ENCODE peak calls at places on chromosomes 1 and 21, in six cellular contexts. One of them, this sample, is unnamed. For H3K4me1, the result is how much of the 10 kb centered on the place peaks cover.

GRCh38 chr1:99740141-99740540 is 26.3 kb downstream of the FRRS1 start:
- DNase-seq in heart left ventricle: no peak
- DNase-seq in adrenal gland: no peak
- DNase-seq in RWPE2: no peak
- DNase-seq in HCT116: no peak
- DNase-seq in lower lobe of right lung: no peak
- DNase-seq in this sample: no peak

GRCh38 chr1:201506092-201506491 is 831 bp downstream of the CSRP1 start:
- DNase-seq in HCT116: no peak
- DNase-seq in adrenal gland: no peak
- DNase-seq in lower lobe of right lung: no peak
- DNase-seq in RWPE2: no peak
- DNase-seq in heart left ventricle: no peak
- DNase-seq in this sample: no peak

GRCh38 chr1:232201024-232201423 is 428.9 kb downstream of the SIPA1L2 start:
- DNase-seq in adrenal gland: no peak
- DNase-seq in heart left ventricle: no peak
- DNase-seq in RWPE2: no peak
- DNase-seq in HCT116: no peak
- DNase-seq in lower lobe of right lung: no peak
- DNase-seq in this sample: no peak

GRCh38 chr1:206074839-206075238 is 21.9 kb downstream of the RHEX start:
- DNase-seq in lower lobe of right lung: no peak
- DNase-seq in heart left ventricle: no peak
- DNase-seq in RWPE2: no peak
- DNase-seq in HCT116: no peak
- DNase-seq in adrenal gland: no peak
- DNase-seq in this sample: no peak

GRCh38 chr1:158013840-158014520 is 20.5 kb downstream of the KIRREL1 start:
- DNase-seq in HCT116: no peak
- DNase-seq in lower lobe of right lung: no peak
- DNase-seq in RWPE2: no peak
- DNase-seq in adrenal gland: no peak
- DNase-seq in heart left ventricle: no peak
- DNase-seq in this sample: no peak

GRCh38 chr1:206808615-206809014 is 36.3 kb upstream of the IL10 start:
- DNase-seq in heart left ventricle: no peak
- DNase-seq in adrenal gland: peak
- DNase-seq in RWPE2: no peak
- DNase-seq in HCT116: no peak
- DNase-seq in lower lobe of right lung: no peak
- DNase-seq in this sample: no peak

GRCh38 chr1:211897011-211897410 is 66.4 kb upstream of the LPGAT1 start:
- DNase-seq in RWPE2: no peak
- DNase-seq in lower lobe of right lung: no peak
- DNase-seq in heart left ventricle: no peak
- DNase-seq in HCT116: no peak
- DNase-seq in adrenal gland: no peak
- DNase-seq in this sample: no peak

GRCh38 chr1:234745844-234746797 is 136.1 kb upstream of the IRF2BP2 start:
- DNase-seq in heart left ventricle: no peak
- DNase-seq in HCT116: no peak
- DNase-seq in RWPE2: no peak
- DNase-seq in adrenal gland: peak
- DNase-seq in lower lobe of right lung: no peak
- DNase-seq in this sample: no peak

GRCh38 chr1:36562181-36562685 is 79.5 kb upstream of the CSF3R start:
- DNase-seq in RWPE2: peak
- DNase-seq in heart left ventricle: no peak
- DNase-seq in HCT116: no peak
- DNase-seq in lower lobe of right lung: peak
- DNase-seq in adrenal gland: no peak
- DNase-seq in this sample: no peak

GRCh38 chr1:245234217-245235120 is 79.7 kb downstream of the KIF26B start:
- DNase-seq in HCT116: no peak
- DNase-seq in adrenal gland: no peak
- DNase-seq in lower lobe of right lung: no peak
- DNase-seq in RWPE2: no peak
- DNase-seq in heart left ventricle: no peak
- DNase-seq in this sample: peak

GRCh38 chr21:21213297-21213696 is 215.1 kb downstream of the NCAM2 start:
- DNase-seq in adrenal gland: no peak
- DNase-seq in RWPE2: no peak
- DNase-seq in heart left ventricle: no peak
- DNase-seq in lower lobe of right lung: no peak
- DNase-seq in HCT116: no peak
- DNase-seq in this sample: no peak

GRCh38 chr1:79792212-79792575 is 785.7 kb upstream of the ADGRL4 start:
- DNase-seq in heart left ventricle: no peak
- DNase-seq in HCT116: no peak
- DNase-seq in RWPE2: no peak
- DNase-seq in adrenal gland: no peak
- DNase-seq in lower lobe of right lung: no peak
- DNase-seq in this sample: no peak

GRCh38 chr1:232239557-232240468 is 390.1 kb downstream of the SIPA1L2 start:
- DNase-seq in RWPE2: no peak
- DNase-seq in HCT116: no peak
- DNase-seq in lower lobe of right lung: no peak
- DNase-seq in heart left ventricle: no peak
- DNase-seq in adrenal gland: no peak
- DNase-seq in this sample: no peak

GRCh38 chr1:6349254-6349943 is 44.2 kb downstream of the ACOT7 start:
- DNase-seq in RWPE2: peak
- DNase-seq in adrenal gland: no peak
- DNase-seq in lower lobe of right lung: no peak
- DNase-seq in heart left ventricle: no peak
- DNase-seq in HCT116: no peak
- DNase-seq in this sample: no peak
- H3K4me1 ChIP-seq in RWPE2: under half
- H3K4me1 ChIP-seq in adrenal gland: under half
- H3K4me1 ChIP-seq in lower lobe of right lung: under half
- H3K4me1 ChIP-seq in heart left ventricle: under half
- H3K4me1 ChIP-seq in HCT116: under half
- H3K4me1 ChIP-seq in this sample: under half

DNA sequence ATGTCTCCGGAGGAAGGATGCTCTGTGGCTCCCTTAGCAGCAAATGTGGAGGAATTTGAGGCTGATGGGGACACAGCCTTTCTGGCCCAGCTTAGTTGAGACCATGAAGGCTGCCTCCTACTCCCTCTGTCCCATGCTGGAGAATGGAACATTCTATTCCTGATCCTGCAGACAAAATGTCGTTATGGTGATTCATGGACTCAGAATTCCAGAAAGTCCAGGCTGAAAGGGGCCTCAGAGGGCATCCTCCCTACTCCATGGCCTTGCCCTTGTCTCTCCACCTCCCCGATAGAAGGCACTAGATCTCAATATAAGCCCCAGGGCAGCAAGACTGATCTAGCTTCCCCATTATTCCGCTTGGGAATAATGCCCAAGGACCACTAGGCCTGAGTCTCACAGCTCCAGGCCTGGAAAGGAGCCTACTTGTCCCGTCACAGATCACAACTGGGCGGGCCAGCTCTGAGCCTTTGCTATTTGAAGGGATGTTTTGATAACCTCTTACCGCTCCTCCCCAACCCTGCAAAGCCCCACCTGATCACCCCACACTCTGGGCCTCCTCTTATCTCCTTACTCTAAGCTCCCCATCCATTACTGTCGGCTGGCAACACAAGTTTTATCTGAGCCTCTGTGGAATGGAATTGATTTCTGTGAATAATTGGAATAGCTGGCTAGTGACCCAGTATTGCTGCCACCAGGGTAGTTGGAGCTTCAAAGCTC is 52.8 kb upstream of the TRABD2B start:
- DNase-seq in heart left ventricle: no peak
- DNase-seq in lower lobe of right lung: no peak
- DNase-seq in HCT116: no peak
- DNase-seq in adrenal gland: no peak
- DNase-seq in RWPE2: no peak
- DNase-seq in this sample: no peak
- H3K4me1 ChIP-seq in heart left ventricle: under half
- H3K4me1 ChIP-seq in lower lobe of right lung: under half
- H3K4me1 ChIP-seq in HCT116: half or more
- H3K4me1 ChIP-seq in adrenal gland: under half
- H3K4me1 ChIP-seq in RWPE2: under half
- H3K4me1 ChIP-seq in this sample: under half

DNA sequence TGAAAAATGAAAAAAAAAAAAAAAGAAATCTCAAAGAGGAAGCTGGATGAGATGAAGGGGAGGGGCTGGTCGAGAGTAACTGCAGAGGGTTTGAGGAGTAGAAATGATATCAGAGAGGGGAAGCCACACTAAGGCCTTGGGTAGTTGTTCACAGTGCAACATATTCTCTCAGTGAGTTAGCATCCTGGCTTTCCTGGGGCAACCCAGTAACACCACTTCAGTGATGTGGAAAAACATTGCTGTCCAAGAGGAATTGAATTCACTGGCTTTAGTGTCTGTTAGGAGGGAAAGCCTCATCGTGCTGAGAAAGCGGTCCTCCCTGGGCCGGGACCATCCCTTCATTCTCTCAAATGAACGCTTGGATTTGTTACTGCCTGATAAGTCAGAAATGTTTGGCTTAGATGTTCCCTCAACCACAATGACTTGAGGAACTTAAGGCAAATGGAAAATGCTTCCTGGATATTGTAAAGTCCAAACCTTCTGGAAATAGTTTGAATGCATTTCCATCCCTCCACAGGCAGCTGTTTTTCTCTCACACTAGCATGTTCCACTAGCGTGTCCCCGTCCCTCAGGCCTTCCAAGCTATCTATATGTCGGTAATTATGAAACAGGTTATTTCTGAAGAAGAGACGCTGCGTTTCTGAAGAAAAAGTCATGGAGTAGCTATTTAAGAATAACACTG is 12.2 kb downstream of the TGFB2 start:
- DNase-seq in HCT116: no peak
- DNase-seq in heart left ventricle: no peak
- DNase-seq in RWPE2: no peak
- DNase-seq in lower lobe of right lung: no peak
- DNase-seq in adrenal gland: no peak
- DNase-seq in this sample: no peak
- H3K4me1 ChIP-seq in HCT116: under half
- H3K4me1 ChIP-seq in heart left ventricle: under half
- H3K4me1 ChIP-seq in RWPE2: under half
- H3K4me1 ChIP-seq in lower lobe of right lung: under half
- H3K4me1 ChIP-seq in adrenal gland: under half
- H3K4me1 ChIP-seq in this sample: under half

DNA sequence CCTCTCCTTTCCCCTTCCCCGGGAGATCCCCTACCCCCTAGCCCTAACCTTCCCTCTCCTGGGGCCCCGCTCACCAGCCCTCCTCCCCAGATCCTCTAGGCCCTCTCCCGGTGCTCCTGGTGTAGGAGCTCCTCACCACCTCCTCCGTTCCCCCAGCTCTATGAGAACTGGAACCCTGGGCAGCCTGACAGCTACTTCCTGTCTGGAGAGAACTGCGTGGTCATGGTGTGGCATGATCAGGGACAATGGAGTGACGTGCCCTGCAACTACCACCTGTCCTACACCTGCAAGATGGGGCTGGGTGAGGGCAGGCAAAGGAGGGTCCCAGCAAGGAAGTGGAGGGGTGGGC is 16.0 kb downstream of the BCAN start:
- DNase-seq in RWPE2: no peak
- DNase-seq in HCT116: no peak
- DNase-seq in lower lobe of right lung: no peak
- DNase-seq in adrenal gland: no peak
- DNase-seq in heart left ventricle: no peak
- DNase-seq in this sample: no peak
- H3K4me1 ChIP-seq in RWPE2: under half
- H3K4me1 ChIP-seq in HCT116: half or more
- H3K4me1 ChIP-seq in lower lobe of right lung: half or more
- H3K4me1 ChIP-seq in adrenal gland: under half
- H3K4me1 ChIP-seq in heart left ventricle: half or more
- H3K4me1 ChIP-seq in this sample: under half

This sample was measured in iPS DF 6.9.